ENCODE peak calls at places on chromosomes 2 and 18, in nine cellular contexts. H is heart left ventricle; N is foreskin melanocyte; W is H9; E is RWPE1; G is prostate gland; T is stimulated activated CD4-positive, alpha-beta T cell treated with anti-CD3 and anti-CD28 coated beads, Interleukin-2, amount 100 ng/mL, for 48 hours; A is GM12891; L is mesothelial cell of epicardium. F is an unnamed sample.

GRCh38 chr18:55579471-55579870 is 8.5 kb downstream of the TCF4 start:
- DNase-seq in N (no peak), W (no peak), G (no peak), A (no peak), H (no peak), T (no peak), L (no peak), E (no peak), F (no peak)

GRCh38 chr2:27204566-27204965 is 7.3 kb upstream of the ATRAID start:
- DNase-seq in E (no peak), T (no peak), W (no peak), H (no peak), G (no peak), L (no peak), A (no peak), N (no peak), F (no peak)

GRCh38 chr2:10680957-10681356 is 8.8 kb downstream of the NOL10 start:
- DNase-seq in T (no peak), W (no peak), N (no peak), G (no peak), L (no peak), H (no peak), A (no peak), E (no peak), F (no peak)

GRCh38 chr2:201807452-201807980 is 1.2 kb downstream of the CDK15 start:
- DNase-seq in G (no peak), N (peak), L (no peak), E (no peak), A (no peak), W (no peak), T (no peak), H (peak), F (peak)

GRCh38 chr2:127037456-127037855 is 69.5 kb downstream of the BIN1 start:
- DNase-seq in E (no peak), N (no peak), L (no peak), T (no peak), H (no peak), G (no peak), A (no peak), W (no peak), F (no peak)

GRCh38 chr2:23554054-23554697 is 169.2 kb downstream of the KLHL29 start:
- DNase-seq in T (no peak), E (no peak), H (peak), W (no peak), N (no peak), L (no peak), G (peak), A (no peak), F (no peak)

GRCh38 chr2:163878718-163879117 is 142.9 kb upstream of the FIGN start:
- DNase-seq in E (peak), L (no peak), T (no peak), G (no peak), W (peak), H (no peak), A (peak), N (peak), F (no peak)

GRCh38 chr18:48657446-48658120 is 118.8 kb downstream of the CTIF start:
- DNase-seq in T (no peak), L (no peak), H (no peak), N (no peak), A (no peak), G (no peak), E (no peak), W (no peak), F (no peak)

GRCh38 chr2:235544687-235544965 is 50.8 kb downstream of the AGAP1 start:
- DNase-seq in G (peak), A (no peak), W (no peak), E (no peak), H (no peak), L (no peak), N (no peak), T (no peak), F (no peak)